ENCODE peak calls at places on chromosomes 5 and 9, in nine cellular contexts. W, T, E, F, D, Q, M, U and J are unnamed samples.

GRCh38 chr9:105296889-105297288 is 52.4 kb downstream of the SLC44A1 start:
- DNase-seq in T (no peak), M (peak; percentile 90), D (no peak), F (no peak), E (peak; percentile 51), Q (no peak), W (no peak), U (no peak), J (no peak)

GRCh38 chr5:172451771-172452197 is 2.5 kb downstream of the SH3PXD2B start:
- DNase-seq in W (peak; percentile 42), M (peak; percentile 51), Q (no peak), F (peak; percentile 87), T (no peak), U (peak; percentile 53), D (peak; percentile 21), E (no peak), J (peak; percentile 88)

GRCh38 chr9:134870311-134870694 is 10.3 kb upstream of the FCN2 start:
- DNase-seq in Q (no peak), T (no peak), F (no peak), M (no peak), D (no peak), E (no peak), W (no peak), U (no peak), J (peak; percentile 77)

GRCh38 chr9:94808926-94809700 is 82.6 kb downstream of the AOPEP start:
- DNase-seq in U (no peak), M (no peak), T (no peak), D (no peak), F (no peak), W (no peak), Q (no peak), E (no peak), J (no peak)

GRCh38 chr5:122896598-122897282 is 51.3 kb downstream of the SNX24 start:
- DNase-seq in T (no peak), F (no peak), Q (no peak), D (no peak), M (peak; percentile 9), E (no peak), U (peak; percentile 36), W (no peak), J (no peak)

GRCh38 chr5:7811715-7812114 is 39.2 kb downstream of the CFAP90 start:
- DNase-seq in T (no peak), F (no peak), D (no peak), Q (no peak), E (no peak), M (no peak), W (no peak), U (no peak), J (no peak)

GRCh38 chr9:31137151-31137849 is 1247.1 kb upstream of the ACO1 start:
- DNase-seq in F (no peak), D (peak; percentile 27), Q (no peak), T (no peak), U (no peak), M (peak; percentile 31), W (no peak), E (no peak), J (no peak)

GRCh38 chr9:96071245-96072124 is 196.0 kb downstream of the ERCC6L2 start:
- DNase-seq in E (peak; percentile 76), T (no peak), Q (no peak), W (no peak), D (no peak), U (no peak), F (no peak), M (peak; percentile 16), J (no peak)

GRCh38 chr5:41878598-41879305 is 8.5 kb upstream of the OXCT1 start:
- DNase-seq in W (no peak), Q (no peak), F (no peak), T (no peak), E (no peak), U (no peak), M (peak; percentile 35), D (no peak), J (no peak)

GRCh38 chr9:126428524-126429175 is 102.0 kb downstream of the MVB12B start:
- DNase-seq in U (no peak), T (no peak), D (no peak), Q (no peak), W (no peak), F (no peak), M (no peak), E (no peak), J (peak; percentile 24)

GRCh38 chr9:107215381-107215780 is 67.7 kb upstream of the RAD23B start:
- DNase-seq in D (no peak), T (no peak), Q (no peak), W (no peak), E (no peak), U (no peak), M (no peak), F (no peak), J (no peak)

GRCh38 chr9:121463026-121463827 is 36.4 kb downstream of the GGTA1 start:
- DNase-seq in E (peak; percentile 24), T (no peak), Q (no peak), M (peak; percentile 4), D (peak; percentile 42), W (peak; percentile 20), U (peak; percentile 62), F (peak; percentile 61), J (no peak)

GRCh38 chr9:132214027-132214622 is 52.3 kb downstream of the NTNG2 start:
- DNase-seq in T (peak; percentile 93), F (peak; percentile 86), D (peak; percentile 38), W (no peak), Q (peak; percentile 71), U (peak; percentile 8), M (no peak), E (peak; percentile 72), J (no peak)

GRCh38 chr5:435961-436640 is 6.9 kb upstream of the EXOC3 start:
- DNase-seq in T (no peak), M (peak; percentile 25), U (no peak), E (peak; percentile 66), F (peak; percentile 41), W (peak; percentile 10), D (no peak), Q (no peak), J (peak; percentile 65)

DNA sequence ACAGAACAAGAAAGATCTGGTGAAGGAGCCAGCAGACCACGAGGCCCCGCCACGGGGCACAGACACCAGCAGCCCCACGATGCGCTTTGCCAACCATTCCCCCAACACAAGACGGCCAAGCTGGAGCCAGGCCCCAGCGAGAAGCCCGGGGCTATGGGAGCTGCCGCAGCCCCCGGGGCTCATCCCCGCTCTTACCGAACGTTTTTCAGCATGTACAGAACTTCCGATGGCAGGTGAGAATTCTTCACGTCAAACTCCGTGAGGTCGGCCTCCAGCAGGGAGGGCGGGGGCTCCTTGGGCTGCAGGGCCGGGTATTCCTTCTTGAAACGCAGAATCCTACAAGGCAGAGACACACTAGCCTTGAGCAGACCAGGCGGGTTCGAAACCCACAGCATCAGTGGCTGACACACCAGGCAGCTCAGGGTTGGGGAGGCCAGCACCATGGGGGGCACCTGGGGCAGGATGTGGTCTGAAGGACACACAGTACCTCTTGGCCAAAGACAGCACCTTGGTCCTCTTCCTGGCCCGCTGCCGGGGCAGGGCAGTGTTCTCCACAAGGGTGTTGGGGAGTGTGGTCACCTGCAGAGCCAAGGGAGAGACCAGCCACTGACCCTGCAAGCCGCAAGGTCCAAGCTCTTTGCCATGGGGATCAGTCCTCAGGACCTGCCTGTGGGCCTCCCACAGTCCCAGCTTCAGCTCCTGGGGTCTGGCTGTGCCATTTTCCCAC is 6.8 kb downstream of the PNPLA7 start:
- DNase-seq in F (no peak), M (no peak), Q (no peak), U (no peak), E (no peak), D (no peak), T (no peak), W (no peak), J (no peak)
- TF ChIP-seq EP300 in F (no peak), M (no peak), Q (no peak), U (no peak), E (no peak), D (no peak), T (no peak), W (no peak), J (no peak)

DNA sequence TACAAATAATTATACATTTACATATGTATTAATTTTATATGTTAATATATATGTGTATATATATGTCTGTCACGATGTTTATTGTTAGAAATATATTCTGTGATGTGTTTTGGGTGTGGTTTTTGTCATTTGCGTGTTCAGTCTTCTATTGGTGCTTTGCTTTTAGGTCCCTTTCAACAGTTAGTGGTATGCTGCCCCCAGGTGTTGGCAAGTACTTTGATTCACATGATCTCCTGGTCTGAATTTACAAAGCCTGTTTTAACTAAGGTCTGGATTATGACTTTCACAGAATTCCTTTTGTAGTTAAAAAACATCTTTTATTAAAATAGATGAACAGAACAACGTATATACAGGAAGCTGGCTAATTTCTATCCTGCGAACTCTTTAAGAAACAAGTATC is 271.5 kb downstream of the CCDC171 start:
- DNase-seq in Q (no peak), D (no peak), E (no peak), T (no peak), M (peak; percentile 28), F (no peak), U (no peak), W (no peak), J (no peak)
- TF ChIP-seq CTCF in Q (no peak), D (no peak), E (no peak), T (no peak), M (peak; percentile 40), F (no peak), U (no peak), W (no peak), J (no peak)

GRCh38 chr5:139912158-139912557 is 116.5 kb downstream of the PSD2 start:
- DNase-seq in Q (no peak), T (no peak), W (no peak), U (no peak), M (no peak), D (no peak), E (no peak), F (peak; percentile 37), J (no peak)
- TF ChIP-seq EP300 in Q (no peak), T (no peak), W (no peak), U (no peak), M (no peak), D (no peak), E (no peak), F (no peak), J (no peak)

DNA sequence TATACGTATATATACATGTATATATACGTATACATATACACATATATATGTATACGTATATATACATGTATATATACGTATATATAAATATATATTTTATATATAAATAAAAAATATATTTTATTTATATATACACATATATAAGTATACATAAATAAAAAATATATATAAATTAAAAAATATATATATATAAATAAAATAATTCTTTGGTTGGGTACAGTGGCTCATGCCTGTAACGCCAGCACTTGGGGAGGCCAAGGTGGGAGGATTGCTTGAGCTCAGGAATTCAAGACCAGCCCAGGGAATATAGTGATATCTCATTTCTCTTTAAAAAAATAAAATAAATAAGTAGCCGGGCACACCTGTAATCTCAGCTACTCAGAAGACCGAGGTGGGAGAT is 155.0 kb downstream of the CDC42SE2 start:
- DNase-seq in M (no peak), W (no peak), E (no peak), D (no peak), F (no peak), Q (no peak), U (no peak), T (no peak), J (no peak)
- TF ChIP-seq CTCF in M (no peak), W (no peak), E (no peak), D (no peak), F (no peak), Q (no peak), U (no peak), T (no peak), J (no peak)